ENCODE peak calls at places on chromosome 14, in eight cellular contexts. M is amygdala; R is AG08396; P is GM12892; C is G401; V is stimulated activated CD8-positive, alpha-beta memory T cell treated with anti-CD3 and anti-CD28 coated beads, Interleukin-15, amount 100 ng/mL, for 1 hour; J is LoVo; Z is T-helper 9 cell. X is an unnamed sample.
A peak's percentile ranks its signal among the peaks of the same experiment; 100 is the strongest.

GRCh38 chr14:52313903-52314481 is at the start of gene PTGER2:
- DNase-seq in M (no peak), V (peak; percentile 63), P (peak; percentile 23), C (no peak), R (peak; percentile 95), Z (peak; percentile 70), J (peak; percentile 56), X (peak; percentile 91)

GRCh38 chr14:100677925-100678765 is 48.5 kb upstream of the DLK1 start:
- DNase-seq in J (no peak), V (no peak), C (no peak), P (no peak), M (no peak), Z (no peak), R (no peak), X (no peak)

GRCh38 chr14:29649170-29649569 is 278.5 kb downstream of the PRKD1 start:
- DNase-seq in M (no peak), J (no peak), C (no peak), P (no peak), R (no peak), V (no peak), Z (no peak), X (no peak)

GRCh38 chr14:104821971-104822608 is 21.2 kb downstream of the ZBTB42 start:
- DNase-seq in M (no peak), J (no peak), R (no peak), P (no peak), V (no peak), Z (no peak), C (no peak), X (no peak)

GRCh38 chr14:101134161-101134631 is 230.7 kb upstream of the RTL1 start:
- DNase-seq in M (no peak), J (no peak), Z (no peak), P (no peak), V (no peak), R (no peak), C (no peak), X (no peak)

GRCh38 chr14:33061667-33062325 is 123.1 kb downstream of the NPAS3 start:
- DNase-seq in M (no peak), R (no peak), P (no peak), Z (no peak), V (no peak), C (no peak), J (no peak), X (no peak)

GRCh38 chr14:62443796-62444195 is 601.5 kb downstream of the KCNH5 start:
- DNase-seq in M (no peak), C (no peak), J (no peak), V (no peak), P (no peak), R (no peak), Z (no peak), X (peak; percentile 31)

GRCh38 chr14:104243200-104243599 is 104.8 kb downstream of the KIF26A start:
- DNase-seq in Z (no peak), P (no peak), J (no peak), V (no peak), M (no peak), R (no peak), C (no peak), X (no peak)

GRCh38 chr14:99724939-99725773 is 41.1 kb downstream of the CYP46A1 start:
- DNase-seq in R (no peak), P (no peak), V (no peak), M (no peak), J (no peak), C (no peak), Z (no peak), X (no peak)

GRCh38 chr14:81398196-81398891 is 1.8 kb downstream of the STON2 start:
- DNase-seq in V (no peak), P (no peak), Z (no peak), J (no peak), M (no peak), C (no peak), R (no peak), X (no peak)

GRCh38 chr14:75928587-75929230 is 53.1 kb downstream of the TGFB3 start:
- DNase-seq in M (no peak), V (no peak), C (no peak), P (no peak), J (no peak), R (no peak), Z (no peak), X (no peak)

GRCh38 chr14:31936100-31936499 is 141.0 kb upstream of the ARHGAP5 start:
- DNase-seq in C (no peak), V (no peak), P (no peak), Z (no peak), M (no peak), J (peak; percentile 68), R (no peak), X (peak; percentile 80)

GRCh38 chr14:64423987-64424386 is 35.8 kb downstream of the MTHFD1 start:
- DNase-seq in M (no peak), J (no peak), Z (no peak), P (no peak), C (no peak), R (no peak), V (no peak), X (peak; percentile 14)

GRCh38 chr14:74649673-74650072 is 37.6 kb upstream of the LTBP2 start:
- DNase-seq in V (no peak), P (no peak), Z (no peak), M (no peak), J (no peak), C (no peak), R (no peak), X (peak; percentile 53)